ENCODE peak calls at places on chromosomes 7 and 10, in four cellular contexts. Y is fibroblast of the aortic adventitia, S is suprapubic skin, E is fibroblast of lung. V is an unnamed sample.

GRCh38 chr7:76509931-76510877 is at the start of gene UPK3B:
- DNase-seq in E (peak), Y (no peak), S (no peak), V (no peak)

GRCh38 chr7:154566877-154567276 is 436.0 kb downstream of the PAXIP1 start:
- DNase-seq in E (peak), Y (no peak), S (no peak), V (no peak)

GRCh38 chr10:94194256-94194655 is 168.5 kb downstream of the NOC3L start:
- DNase-seq in Y (peak), E (peak), S (no peak), V (no peak)

GRCh38 chr7:29138588-29138987 is 7.7 kb downstream of the CPVL start:
- DNase-seq in S (no peak), E (no peak), Y (no peak), V (no peak)

GRCh38 chr10:130929422-130930325 is 381.8 kb downstream of the TCERG1L start:
- DNase-seq in S (no peak), Y (no peak), E (no peak), V (no peak)

GRCh38 chr7:112272921-112273561 is 66.5 kb downstream of the ZNF277 start:
- DNase-seq in S (no peak), E (no peak), Y (no peak), V (no peak)

GRCh38 chr7:4794591-4795350 is 19.3 kb downstream of the AP5Z1 start:
- DNase-seq in E (peak), Y (no peak), S (no peak), V (no peak)

GRCh38 chr7:96952974-96953391 is 52.4 kb upstream of the DLX6 start:
- DNase-seq in S (no peak), E (peak), Y (peak), V (no peak)

GRCh38 chr10:132036887-132037675 is 28.7 kb upstream of the JAKMIP3 start:
- DNase-seq in S (no peak), E (peak), Y (no peak), V (no peak)

GRCh38 chr7:144255471-144255897 is 9.1 kb downstream of the OR2A7 start:
- DNase-seq in Y (no peak), S (no peak), E (no peak), V (no peak)

GRCh38 chr7:32958046-32959025 is 1.1 kb downstream of the FKBP9 start:
- DNase-seq in Y (peak), S (peak), E (peak), V (no peak)

GRCh38 chr7:139600306-139600705 is 76.8 kb downstream of the CLEC2L start:
- DNase-seq in S (no peak), Y (no peak), E (no peak), V (no peak)
- TF ChIP-seq CTCF in S (no peak), Y (no peak), E (no peak), V (no peak)

DNA sequence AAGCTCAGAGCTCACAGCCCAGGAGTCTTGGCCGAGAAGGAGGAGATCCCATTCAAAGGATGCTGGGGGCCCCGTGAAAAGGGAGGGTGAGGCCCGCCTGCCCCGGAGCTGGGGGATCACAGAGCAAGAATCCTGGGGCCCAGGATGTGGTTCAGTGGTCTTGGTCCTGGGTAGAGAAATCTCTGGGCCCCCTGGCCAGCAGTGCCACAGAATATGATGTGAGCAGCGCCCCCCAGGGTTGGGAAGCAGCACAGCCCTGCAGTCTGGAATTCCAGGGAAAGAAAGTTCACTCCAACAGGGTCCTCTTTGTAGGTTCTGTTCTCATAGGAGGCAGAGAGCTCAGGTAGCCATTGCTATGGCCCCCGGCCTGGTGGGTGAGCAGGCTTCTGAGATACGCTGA is 77.6 kb upstream of the GNA12 start:
- DNase-seq in S (no peak), E (no peak), Y (no peak), V (peak)
- TF ChIP-seq CTCF in S (no peak), E (peak), Y (peak), V (peak)

DNA sequence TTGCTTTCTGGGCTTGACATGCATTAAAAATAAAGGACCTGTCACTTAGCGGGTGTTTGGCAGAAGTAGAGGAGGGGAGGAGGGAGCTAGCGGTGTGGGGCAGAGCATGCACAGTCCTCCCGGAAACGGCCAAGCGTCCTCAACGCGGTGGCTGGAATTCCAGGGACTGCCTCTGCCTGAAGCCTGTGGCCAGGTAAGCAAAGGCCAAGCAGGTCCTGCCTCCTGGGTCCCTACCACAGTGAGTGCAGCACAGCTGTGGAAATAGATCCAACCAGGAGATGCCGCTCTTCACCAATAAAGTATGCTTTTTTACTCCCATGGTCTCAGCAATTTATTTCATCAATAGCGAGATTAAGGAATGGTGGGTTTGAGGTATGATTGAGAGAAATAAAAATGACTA is 323.4 kb downstream of the WDR37 start:
- DNase-seq in E (no peak), Y (no peak), S (peak), V (no peak)
- TF ChIP-seq CTCF in E (no peak), Y (no peak), S (no peak), V (peak)

GRCh38 chr10:119364941-119365340 is 157.6 kb downstream of the GRK5 start:
- DNase-seq in S (no peak), Y (peak), E (peak), V (no peak)
- TF ChIP-seq CTCF in S (no peak), Y (peak), E (peak), V (peak)

DNA sequence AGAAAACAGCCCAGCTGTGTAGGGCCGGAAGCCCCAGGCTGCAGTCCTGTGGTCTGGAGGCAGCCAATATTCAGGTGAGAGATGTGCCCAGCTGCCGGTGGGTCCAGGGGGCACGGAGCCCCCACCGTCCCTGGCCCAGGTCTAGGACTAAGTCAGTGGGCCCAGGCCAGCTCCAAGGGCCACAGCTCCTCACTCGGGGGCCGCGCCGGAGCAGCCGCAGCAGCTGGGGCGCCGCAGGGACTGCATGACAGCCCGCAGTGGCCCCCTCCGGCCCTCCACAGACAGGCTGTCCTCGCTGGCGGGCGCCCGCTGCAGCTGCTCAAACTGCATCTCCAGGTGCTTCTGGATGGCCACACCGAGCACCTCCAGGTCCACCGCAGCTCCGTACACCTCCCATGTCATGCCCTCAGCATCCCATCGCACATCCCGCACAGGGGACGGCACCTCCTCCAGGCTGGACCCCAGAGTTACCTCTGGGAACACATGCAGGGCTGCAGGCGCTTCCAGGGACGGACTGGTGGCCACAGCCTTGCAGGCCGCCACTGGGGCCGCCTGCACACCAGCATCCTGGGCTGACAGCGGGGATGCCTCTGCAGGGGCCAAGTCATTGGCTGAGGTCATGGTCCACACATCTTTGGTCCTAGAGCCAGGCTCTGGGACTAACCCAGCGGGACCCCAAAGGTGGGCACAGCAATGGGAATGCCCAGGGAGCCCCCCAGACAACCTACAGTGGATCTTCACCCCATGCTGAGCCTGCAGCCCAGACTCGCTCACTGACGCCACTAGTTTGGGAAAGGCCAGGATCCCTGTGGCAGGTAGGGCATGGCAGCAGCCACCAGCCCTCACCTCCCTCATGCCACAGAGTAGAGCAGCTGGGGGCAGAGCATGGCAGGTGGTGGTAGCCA is 7.0 kb downstream of the GPRIN2 start:
- DNase-seq in E (no peak), S (peak), Y (no peak), V (no peak)
- TF ChIP-seq CTCF in E (no peak), S (no peak), Y (no peak), V (no peak)

DNA sequence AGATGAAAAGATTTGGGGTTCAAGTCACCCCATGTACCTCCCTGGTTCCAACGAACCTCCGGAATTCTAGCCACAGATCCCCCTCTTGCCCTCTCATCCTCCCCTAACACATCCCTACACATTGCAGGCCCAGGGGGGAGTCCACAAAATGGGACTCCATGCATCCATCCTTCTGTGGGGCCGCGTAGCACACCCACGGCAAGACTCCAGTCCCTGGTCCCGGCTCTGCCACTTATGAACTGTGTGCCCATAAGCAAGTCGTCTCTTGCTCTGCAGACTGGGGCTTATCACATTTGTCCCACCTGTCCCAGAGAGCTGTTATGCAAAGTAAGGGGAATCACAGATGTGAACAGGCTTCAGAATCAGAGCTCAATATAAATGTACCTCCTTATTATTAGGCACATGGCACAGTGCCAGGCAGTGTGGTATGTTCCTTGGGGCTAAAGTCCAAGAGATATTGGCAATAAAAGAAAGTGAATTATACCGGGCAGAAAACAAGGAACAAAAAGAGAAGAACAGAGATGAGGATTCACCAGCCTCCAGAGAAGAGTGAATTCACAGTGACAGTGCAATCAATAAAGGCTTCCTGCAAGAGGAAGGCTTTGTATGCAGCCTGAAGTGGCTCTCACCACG is 73.9 kb downstream of the KCNMA1 start:
- DNase-seq in S (no peak), E (no peak), Y (no peak), V (no peak)
- TF ChIP-seq CTCF in S (no peak), E (no peak), Y (no peak), V (no peak)

DNA sequence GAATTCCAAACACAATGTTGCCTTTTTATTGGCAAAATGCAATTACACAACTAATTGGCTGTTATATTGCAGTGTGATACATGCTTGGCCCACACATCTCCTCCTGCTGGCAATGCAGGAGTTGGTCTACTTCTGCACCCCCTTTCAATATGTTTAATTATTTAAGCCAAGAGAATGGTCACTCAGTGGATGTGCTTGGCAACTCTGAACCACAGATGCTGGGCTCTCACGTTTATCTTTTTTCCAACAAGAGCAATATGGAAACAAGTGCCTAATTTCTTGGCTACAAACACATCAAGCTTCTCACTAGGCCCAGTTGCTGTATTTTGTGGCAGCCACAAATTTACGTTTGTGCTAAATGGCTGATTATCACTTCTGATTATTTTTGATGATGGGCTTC is 1149.2 kb upstream of the CELF2 start:
- DNase-seq in E (no peak), Y (no peak), S (no peak), V (no peak)
- TF ChIP-seq CTCF in E (no peak), Y (no peak), S (no peak), V (peak)

GRCh38 chr10:87053121-87053520 is 33.0 kb downstream of the FAM25A start:
- DNase-seq in Y (peak), S (no peak), E (no peak), V (no peak)

GRCh38 chr10:87058171-87058570 is 36.5 kb downstream of the GLUD1 start:
- DNase-seq in S (no peak), E (no peak), Y (no peak), V (no peak)

GRCh38 chr10:87053577-87054181 is 33.6 kb downstream of the FAM25A start:
- DNase-seq in E (no peak), Y (no peak), S (no peak), V (no peak)

GRCh38 chr10:87059401-87059800 is 35.2 kb downstream of the GLUD1 start:
- DNase-seq in Y (no peak), S (no peak), E (no peak), V (no peak)

GRCh38 chr10:87054373-87055295 is 34.5 kb downstream of the FAM25A start:
- DNase-seq in E (peak), S (no peak), Y (peak), V (no peak)
- TF ChIP-seq CTCF in E (peak), S (no peak), Y (peak), V (peak)

GRCh38 chr10:69123747-69124557 is at the start of gene VPS26A:
- DNase-seq in Y (peak), E (peak), S (peak), V (peak)
- TF ChIP-seq CTCF in Y (peak), E (no peak), S (no peak), V (no peak)

V was measured in neural crest cell.